ENCODE peak calls at places on chromosome 21, in four cellular contexts. Q, V, U and G are unnamed samples. For H3K9me3, H3K4me1 and H3K36me3, the result is how much of the 10 kb centered on the place peaks cover.

GRCh38 chr21:24844672-24845071 is 762.6 kb downstream of the MRPL39 start:
- DNase-seq in U (no peak), V (peak), Q (no peak), G (no peak)

GRCh38 chr21:41709965-41710822 is 56.7 kb downstream of the RIPK4 start:
- DNase-seq in U (no peak), Q (no peak), V (no peak), G (no peak)

GRCh38 chr21:34881894-34882371 is 167.2 kb downstream of the RUNX1 start:
- DNase-seq in Q (no peak), U (no peak), V (no peak), G (peak)

GRCh38 chr21:35291963-35292627 is 243.0 kb upstream of the RUNX1 start:
- DNase-seq in U (no peak), Q (no peak), V (no peak), G (peak)

GRCh38 chr21:41932576-41933258 is 21.1 kb downstream of the C2CD2 start:
- DNase-seq in U (no peak), Q (peak), V (no peak), G (no peak)

GRCh38 chr21:14545906-14546480 is at the start of gene SAMSN1:
- DNase-seq in U (no peak), V (no peak), Q (no peak), G (no peak)

GRCh38 chr21:42397291-42398129 is 1.7 kb upstream of the TMPRSS3 start:
- DNase-seq in V (no peak), U (no peak), Q (no peak), G (no peak)

GRCh38 chr21:42591170-42591869 is 62.1 kb upstream of the PDE9A start:
- DNase-seq in V (no peak), U (no peak), Q (no peak), G (no peak)

GRCh38 chr21:41902946-41903345 is 23.8 kb upstream of the PRDM15 start:
- DNase-seq in Q (no peak), V (no peak), U (no peak), G (no peak)

GRCh38 chr21:14536929-14537328 is 9.2 kb downstream of the SAMSN1 start:
- DNase-seq in V (no peak), U (no peak), Q (no peak), G (no peak)

GRCh38 chr21:26591543-26591942 is 18.5 kb upstream of the CYYR1 start:
- DNase-seq in U (no peak), Q (no peak), V (no peak), G (no peak)

GRCh38 chr21:26597981-26598380 is 24.9 kb upstream of the CYYR1 start:
- DNase-seq in Q (no peak), U (no peak), V (no peak), G (no peak)

GRCh38 chr21:26593800-26594199 is 20.7 kb upstream of the CYYR1 start:
- DNase-seq in V (no peak), Q (no peak), U (no peak), G (no peak)

GRCh38 chr21:26597023-26597422 is 23.9 kb upstream of the CYYR1 start:
- DNase-seq in U (no peak), Q (no peak), V (no peak), G (no peak)

DNA sequence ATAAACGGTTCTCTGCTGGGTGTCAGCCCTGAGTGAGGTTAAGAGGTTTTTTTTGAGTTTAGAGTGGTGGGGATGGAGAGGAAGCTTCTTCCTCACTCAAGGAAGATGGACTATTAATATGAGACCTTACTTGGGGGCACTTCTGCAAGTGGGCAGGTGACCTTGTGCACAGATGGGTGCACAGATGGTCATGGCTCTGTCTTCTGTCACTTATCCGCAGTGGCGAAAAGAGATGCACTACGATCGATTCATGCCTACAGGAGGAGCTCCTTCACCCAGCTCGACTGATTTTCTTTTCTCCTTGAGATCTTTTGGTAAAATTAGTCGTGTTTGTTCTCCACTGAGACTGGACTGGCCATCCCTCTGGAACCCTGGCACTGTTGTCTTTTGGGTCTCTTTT is 22.9 kb upstream of the CYYR1 start:
- DNase-seq in Q (no peak), V (no peak), U (no peak), G (no peak)
- H3K9me3 ChIP-seq in Q (under half), V (under half), U (under half), G (under half)

GRCh38 chr21:15775291-15775690 is 45.5 kb downstream of the USP25 start:
- DNase-seq in V (no peak), U (no peak), Q (no peak), G (no peak)
- H3K4me1 ChIP-seq in V (under half), U (under half), Q (under half), G (under half)

DNA sequence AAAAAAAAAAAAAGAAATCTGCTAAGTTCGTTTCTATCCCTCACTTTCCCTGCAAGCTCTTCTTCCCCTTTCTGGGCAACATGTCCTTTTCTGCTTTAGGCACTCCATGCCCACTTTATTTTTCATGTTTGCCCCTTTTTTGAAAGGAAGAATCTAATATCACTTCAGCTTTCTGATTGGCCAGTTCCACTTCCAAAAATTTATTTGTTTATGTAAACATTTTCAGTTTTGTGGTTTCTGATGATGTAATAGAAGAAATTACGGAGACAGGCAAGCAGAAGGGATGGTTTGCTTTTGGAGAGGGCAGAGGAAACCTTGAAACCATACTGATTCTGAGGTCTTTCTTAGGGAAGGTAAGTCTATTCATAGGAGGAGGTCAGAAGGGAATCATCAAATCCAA is 15.2 kb downstream of the IFNAR1 start:
- DNase-seq in V (no peak), Q (no peak), U (no peak), G (no peak)
- H3K36me3 ChIP-seq in V (half or more), Q (half or more), U (under half), G (under half)

GRCh38 chr21:33703750-33704606 is 61.7 kb downstream of the ITSN1 start:
- DNase-seq in V (no peak), Q (no peak), U (no peak), G (no peak)

GRCh38 chr21:33700491-33700890 is 58.2 kb downstream of the ITSN1 start:
- DNase-seq in V (no peak), Q (no peak), U (no peak), G (no peak)

GRCh38 chr21:33698088-33698487 is 55.8 kb downstream of the ITSN1 start:
- DNase-seq in V (no peak), U (no peak), Q (no peak), G (no peak)

GRCh38 chr21:33695785-33696184 is 53.5 kb downstream of the ITSN1 start:
- DNase-seq in U (no peak), V (no peak), Q (no peak), G (no peak)

DNA sequence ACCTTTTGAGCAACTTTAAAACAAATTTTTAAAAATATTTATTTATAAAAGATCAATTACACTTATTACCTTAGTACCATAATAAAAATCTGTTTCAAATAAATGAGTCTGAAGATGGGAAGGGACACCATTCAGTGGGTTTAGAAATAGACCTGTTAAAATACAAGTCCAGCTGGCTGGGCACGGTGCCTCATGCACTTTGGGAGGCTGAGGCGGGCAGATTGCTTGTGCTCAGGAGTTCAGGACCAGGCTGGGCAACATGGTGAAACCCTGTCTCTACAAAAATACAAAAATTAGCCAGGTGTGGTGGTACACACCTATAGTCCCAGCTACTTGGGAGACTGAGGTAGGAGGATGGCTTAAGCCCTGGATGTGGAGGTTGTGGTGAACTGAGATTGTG is 57.0 kb downstream of the ITSN1 start:
- DNase-seq in U (no peak), Q (no peak), V (no peak), G (no peak)
- H3K9me3 ChIP-seq in U (under half), Q (under half), V (under half), G (under half)

GRCh38 chr21:38770660-38771059 is 35.1 kb upstream of the ETS2 start:
- DNase-seq in V (no peak), Q (no peak), U (no peak), G (no peak)
- H3K4me1 ChIP-seq in V (under half), Q (under half), U (under half), G (half or more)

GRCh38 chr21:45215214-45215613 is 72.5 kb downstream of the POFUT2 start:
- DNase-seq in Q (no peak), U (no peak), V (no peak), G (no peak)
- H3K36me3 ChIP-seq in Q (under half), U (under half), V (half or more), G (under half)

GRCh38 chr21:44817506-44817880 is 369 bp downstream of the SUMO3 start:
- DNase-seq in U (peak), Q (peak), V (peak), G (peak)

GRCh38 chr21:44818636-44819011 is 762 bp upstream of the SUMO3 start:
- DNase-seq in Q (no peak), V (no peak), U (no peak), G (no peak)

GRCh38 chr21:44820851-44821250 is 3.0 kb upstream of the SUMO3 start:
- DNase-seq in U (no peak), V (no peak), Q (no peak), G (no peak)

GRCh38 chr21:44817914-44818635 is at the start of gene SUMO3:
- DNase-seq in U (peak), Q (peak), V (peak), G (peak)

DNA sequence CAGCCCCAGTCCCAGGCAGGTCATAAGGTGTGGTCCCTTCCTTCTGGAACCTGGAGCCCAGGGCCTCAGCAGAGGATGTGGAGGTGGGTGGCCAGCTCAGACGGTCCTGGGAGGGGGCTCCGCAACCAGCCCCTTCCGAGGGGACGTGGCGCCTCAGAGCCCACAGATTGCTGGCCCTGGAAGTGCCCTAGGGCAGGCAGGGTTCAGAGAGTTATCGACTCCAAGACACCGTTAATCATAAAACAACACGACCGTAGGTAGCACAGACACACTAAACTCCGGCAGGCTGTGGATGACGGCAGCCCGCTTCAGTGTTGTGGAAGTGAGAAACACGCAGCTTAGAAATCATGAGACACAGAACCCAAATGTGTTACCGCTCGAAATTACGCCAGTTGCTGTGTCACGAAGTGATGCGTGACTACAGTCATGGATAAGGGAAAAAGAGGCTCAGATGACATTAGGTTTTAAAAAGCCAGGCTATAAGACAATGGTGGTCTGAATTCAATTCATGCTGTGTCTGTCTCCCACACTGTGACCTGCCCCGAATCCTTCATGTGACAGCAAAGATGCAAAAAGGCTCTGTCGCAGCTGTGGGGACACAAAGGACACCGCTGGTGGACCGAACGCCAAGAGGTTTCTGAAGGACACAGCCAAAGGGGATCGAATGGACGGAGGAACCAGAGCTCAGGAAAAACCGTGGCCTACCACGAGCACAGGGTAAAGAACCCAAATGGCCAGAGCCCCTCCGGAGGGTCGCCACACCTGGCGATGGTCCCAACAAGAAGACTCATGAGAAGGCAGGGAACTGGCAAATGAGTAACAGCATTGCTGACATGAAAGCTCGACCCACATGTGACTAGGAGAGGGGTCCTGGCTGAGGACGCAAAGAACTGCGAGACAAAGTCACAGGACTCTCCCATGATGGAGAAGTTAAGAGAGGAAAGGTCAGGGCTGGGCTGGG is 1.7 kb upstream of the SUMO3 start:
- DNase-seq in Q (no peak), V (no peak), U (no peak), G (no peak)
- H3K9me3 ChIP-seq in Q (under half), V (half or more), U (under half), G (under half)

GRCh38 chr21:37461494-37461893 is 94.9 kb downstream of the DYRK1A start:
- DNase-seq in U (no peak), Q (no peak), V (no peak), G (no peak)
- H3K4me1 ChIP-seq in U (half or more), Q (half or more), V (half or more), G (under half)

GRCh38 chr21:43688906-43689305 is 29.5 kb downstream of the RRP1B start:
- DNase-seq in Q (no peak), U (no peak), V (no peak), G (no peak)
- H3K36me3 ChIP-seq in Q (half or more), U (under half), V (half or more), G (half or more)